ENCODE peak calls at places on chromosomes 11 and 22, in seven cellular contexts. O, I, P, J, V, Y and X are unnamed samples.

GRCh38 chr22:27526851-27527250 is 274.7 kb downstream of the MN1 start:
- DNase-seq in O (no peak), I (no peak), P (no peak), J (no peak), V (no peak), Y (peak; percentile 34), X (no peak)

GRCh38 chr11:96257972-96258951 is 84.7 kb downstream of the MAML2 start:
- DNase-seq in O (no peak), I (no peak), P (no peak), J (no peak), V (no peak), Y (no peak), X (no peak)

GRCh38 chr22:31344369-31345330 is 1.5 kb downstream of the PATZ1 start:
- DNase-seq in O (peak; percentile 71), I (peak; percentile 64), P (peak; percentile 49), J (no peak), V (no peak), Y (peak; percentile 67), X (peak; percentile 37)

GRCh38 chr11:72576661-72577060 is 97.6 kb downstream of the PDE2A start:
- DNase-seq in O (no peak), I (peak; percentile 1), P (no peak), J (no peak), V (no peak), Y (no peak), X (no peak)

GRCh38 chr11:125902315-125902926 is 585 bp downstream of the PUS3 start:
- DNase-seq in O (no peak), I (no peak), P (no peak), J (no peak), V (no peak), Y (no peak), X (no peak)

GRCh38 chr11:96227244-96227643 is 115.8 kb downstream of the MAML2 start:
- DNase-seq in O (no peak), I (no peak), P (no peak), J (no peak), V (no peak), Y (no peak), X (no peak)

GRCh38 chr11:15707971-15708370 is 593.2 kb downstream of the INSC start:
- DNase-seq in O (peak; percentile 83), I (peak; percentile 17), P (peak; percentile 24), J (no peak), V (peak; percentile 33), Y (peak; percentile 40), X (peak; percentile 37)

GRCh38 chr11:17721242-17721999 is 2.0 kb downstream of the MYOD1 start:
- DNase-seq in O (no peak), I (no peak), P (no peak), J (no peak), V (no peak), Y (no peak), X (no peak)

GRCh38 chr11:79026803-79027445 is 413.9 kb downstream of the TENM4 start:
- DNase-seq in O (no peak), I (no peak), P (no peak), J (no peak), V (no peak), Y (no peak), X (no peak)

GRCh38 chr11:2649848-2650247 is 49.9 kb downstream of the KCNQ1OT1 start:
- DNase-seq in O (no peak), I (no peak), P (no peak), J (no peak), V (no peak), Y (no peak), X (no peak)

GRCh38 chr11:94151903-94152677 is 23.4 kb downstream of the PANX1 start:
- DNase-seq in O (no peak), I (no peak), P (no peak), J (peak; percentile 73), V (peak; percentile 62), Y (no peak), X (peak; percentile 64)

GRCh38 chr11:15800121-15800800 is 556.1 kb downstream of the SOX6 start:
- DNase-seq in O (peak; percentile 33), I (peak; percentile 21), P (peak; percentile 14), J (no peak), V (no peak), Y (peak; percentile 37), X (peak; percentile 69)

GRCh38 chr11:70531281-70532065 is 133.1 kb downstream of the CTTN start:
- DNase-seq in O (no peak), I (no peak), P (no peak), J (no peak), V (no peak), Y (no peak), X (peak; percentile 51)

DNA sequence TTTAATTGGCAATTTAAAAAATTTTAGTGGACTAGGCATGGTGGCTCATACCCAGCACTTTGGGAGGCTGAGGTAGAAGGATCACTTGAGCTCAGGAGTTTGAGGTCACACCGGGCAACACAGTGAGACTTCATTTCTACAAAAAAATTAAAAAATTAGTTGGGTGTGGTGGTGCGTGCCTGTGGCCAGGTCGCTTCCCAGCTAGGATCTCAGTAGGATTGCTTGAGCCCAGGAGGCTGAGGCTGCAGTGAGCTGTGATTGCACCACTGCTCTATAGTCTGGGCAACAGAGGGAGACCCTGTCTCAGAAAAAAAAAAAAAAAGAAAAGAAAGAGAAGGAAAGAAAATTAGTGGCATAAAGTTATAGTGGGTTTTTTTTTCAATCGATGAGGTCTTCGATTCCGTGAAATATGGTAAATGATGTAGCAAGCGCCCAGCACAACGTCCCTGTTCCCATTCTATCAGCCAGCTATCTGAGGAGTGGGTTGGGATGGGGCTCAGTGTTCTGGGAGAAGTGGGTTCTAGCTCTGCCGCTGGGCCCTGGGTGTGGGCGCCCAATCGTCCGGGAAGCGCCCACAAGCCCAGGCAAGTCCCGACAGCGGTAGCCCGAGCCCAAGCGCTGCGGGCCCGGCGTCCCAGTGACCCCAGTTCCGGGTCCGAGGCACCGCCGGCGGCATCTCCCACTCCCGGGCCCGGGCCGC is 1.4 kb downstream of the FOSL1 start:
- DNase-seq in O (no peak), I (no peak), P (no peak), J (no peak), V (no peak), Y (no peak), X (no peak)
- TF ChIP-seq POLR2A in O (no peak), I (no peak), P (no peak), J (no peak), V (no peak), Y (no peak), X (no peak)

GRCh38 chr22:47448231-47449035 is 686.0 kb downstream of the TBC1D22A start:
- DNase-seq in O (no peak), I (no peak), P (no peak), J (no peak), V (no peak), Y (no peak), X (no peak)

GRCh38 chr22:47449508-47450270 is 687.2 kb downstream of the TBC1D22A start:
- DNase-seq in O (no peak), I (no peak), P (no peak), J (no peak), V (no peak), Y (no peak), X (no peak)

GRCh38 chr22:47450876-47451475 is 688.5 kb downstream of the TBC1D22A start:
- DNase-seq in O (no peak), I (no peak), P (no peak), J (no peak), V (no peak), Y (no peak), X (no peak)

GRCh38 chr22:47453049-47453448 is 690.6 kb downstream of the TBC1D22A start:
- DNase-seq in O (no peak), I (no peak), P (no peak), J (no peak), V (no peak), Y (no peak), X (no peak)

GRCh38 chr22:47452184-47452583 is 689.7 kb downstream of the TBC1D22A start:
- DNase-seq in O (no peak), I (no peak), P (no peak), J (peak; percentile 68), V (peak; percentile 38), Y (no peak), X (no peak)
- TF ChIP-seq CTCF in O (peak; percentile 16), I (peak; percentile 48), P (no peak), J (peak; percentile 95), V (no peak), Y (peak; percentile 44), X (peak; percentile 12)

DNA sequence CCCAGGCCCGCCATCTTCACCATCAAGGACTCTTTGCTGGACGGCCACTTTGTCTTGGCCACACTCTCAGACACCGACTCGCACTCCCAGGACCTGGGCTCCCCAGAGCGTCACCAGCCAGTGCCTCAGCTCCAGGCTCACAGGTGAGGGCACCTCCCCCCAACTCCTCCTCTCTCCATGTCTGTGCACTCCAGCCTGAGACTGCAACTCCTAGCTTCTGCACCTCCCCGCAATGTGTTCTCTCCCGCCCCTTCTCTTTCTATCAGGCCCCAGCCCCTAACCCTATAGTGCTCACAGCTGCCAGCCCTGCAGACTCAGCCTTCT is 4.4 kb downstream of the RAD9A start:
- DNase-seq in O (no peak), I (no peak), P (no peak), J (no peak), V (no peak), Y (no peak), X (no peak)
- TF ChIP-seq POLR2A in O (no peak), I (no peak), P (no peak), J (no peak), V (no peak), Y (no peak), X (no peak)

GRCh38 chr11:86418929-86419328 is 44.2 kb downstream of the CCDC81 start:
- DNase-seq in O (no peak), I (no peak), P (no peak), J (no peak), V (peak; percentile 17), Y (no peak), X (no peak)
- TF ChIP-seq CTCF in O (no peak), I (no peak), P (no peak), J (no peak), V (no peak), Y (no peak), X (no peak)